ENCODE peak calls at places on chromosomes 1 and 21, in four cellular contexts. Z is GM20000, Q is lower lobe of right lung, K is lung. H is an unnamed sample.

GRCh38 chr1:22105611-22106207 is 37.2 kb downstream of the WNT4 start:
- DNase-seq in Z (peak; percentile 51), Q (no peak), K (no peak), H (no peak)

GRCh38 chr1:150696590-150696989 is 364 bp downstream of the GOLPH3L start:
- DNase-seq in Z (no peak), Q (no peak), K (no peak), H (no peak)

GRCh38 chr1:223653015-223653414 is 12.5 kb downstream of the CAPN8 start:
- DNase-seq in Z (no peak), Q (no peak), K (no peak), H (no peak)

GRCh38 chr1:220271706-220272046 is 577 bp downstream of the RAB3GAP2 start:
- DNase-seq in Z (peak; percentile 17), Q (no peak), K (no peak), H (no peak)

GRCh38 chr21:40841524-40842196 is 5.3 kb downstream of the DSCAM start:
- DNase-seq in Z (no peak), Q (peak; percentile 65), K (peak; percentile 46), H (no peak)

GRCh38 chr1:198267921-198268320 is 111.1 kb downstream of the NEK7 start:
- DNase-seq in Z (no peak), Q (no peak), K (no peak), H (no peak)

GRCh38 chr1:15656464-15656863 is 27.7 kb upstream of the PLEKHM2 start:
- DNase-seq in Z (no peak), Q (no peak), K (no peak), H (no peak)

GRCh38 chr21:14306143-14306907 is 76.6 kb downstream of the HSPA13 start:
- DNase-seq in Z (no peak), Q (no peak), K (no peak), H (no peak)

GRCh38 chr1:203120325-203121138 is 7.0 kb upstream of the ADORA1 start:
- DNase-seq in Z (no peak), Q (no peak), K (no peak), H (no peak)

GRCh38 chr1:206851611-206852010 is 13.8 kb upstream of the IL20 start:
- DNase-seq in Z (no peak), Q (no peak), K (no peak), H (no peak)

GRCh38 chr1:99456536-99456935 is 189.4 kb upstream of the PALMD start:
- DNase-seq in Z (no peak), Q (no peak), K (no peak), H (no peak)

GRCh38 chr1:153936011-153936802 is 10.3 kb downstream of the DENND4B start:
- DNase-seq in Z (no peak), Q (no peak), K (no peak), H (no peak)

GRCh38 chr1:85581138-85581801 is 709 bp downstream of the CCN1 start:
- DNase-seq in Z (peak; percentile 75), Q (peak; percentile 81), K (peak; percentile 71), H (no peak)

GRCh38 chr1:31831397-31832378 is 15.9 kb upstream of the SPOCD1 start:
- DNase-seq in Z (no peak), Q (no peak), K (no peak), H (no peak)

GRCh38 chr21:17818158-17819113 is 720 bp downstream of the C21orf91 start:
- DNase-seq in Z (peak; percentile 36), Q (peak; percentile 61), K (peak; percentile 38), H (no peak)

GRCh38 chr1:230112131-230112701 is 45.2 kb downstream of the GALNT2 start:
- DNase-seq in Z (no peak), Q (no peak), K (peak; percentile 49), H (no peak)

GRCh38 chr1:6211731-6212130 is 5.8 kb downstream of the RNF207 start:
- DNase-seq in Z (no peak), Q (no peak), K (no peak), H (no peak)
- TF ChIP-seq CTCF in Z (no peak), Q (no peak), K (no peak), H (no peak)

GRCh38 chr1:95071539-95071938 is 1.2 kb downstream of the ALG14 start:
- DNase-seq in Z (no peak), Q (no peak), K (no peak), H (no peak)
- TF ChIP-seq CTCF in Z (no peak), Q (no peak), K (no peak), H (no peak)

GRCh38 chr1:191888996-191889622 is 269.2 kb upstream of the RGS18 start:
- DNase-seq in Z (no peak), Q (no peak), K (no peak), H (no peak)
- TF ChIP-seq CTCF in Z (no peak), Q (no peak), K (no peak), H (no peak)

DNA sequence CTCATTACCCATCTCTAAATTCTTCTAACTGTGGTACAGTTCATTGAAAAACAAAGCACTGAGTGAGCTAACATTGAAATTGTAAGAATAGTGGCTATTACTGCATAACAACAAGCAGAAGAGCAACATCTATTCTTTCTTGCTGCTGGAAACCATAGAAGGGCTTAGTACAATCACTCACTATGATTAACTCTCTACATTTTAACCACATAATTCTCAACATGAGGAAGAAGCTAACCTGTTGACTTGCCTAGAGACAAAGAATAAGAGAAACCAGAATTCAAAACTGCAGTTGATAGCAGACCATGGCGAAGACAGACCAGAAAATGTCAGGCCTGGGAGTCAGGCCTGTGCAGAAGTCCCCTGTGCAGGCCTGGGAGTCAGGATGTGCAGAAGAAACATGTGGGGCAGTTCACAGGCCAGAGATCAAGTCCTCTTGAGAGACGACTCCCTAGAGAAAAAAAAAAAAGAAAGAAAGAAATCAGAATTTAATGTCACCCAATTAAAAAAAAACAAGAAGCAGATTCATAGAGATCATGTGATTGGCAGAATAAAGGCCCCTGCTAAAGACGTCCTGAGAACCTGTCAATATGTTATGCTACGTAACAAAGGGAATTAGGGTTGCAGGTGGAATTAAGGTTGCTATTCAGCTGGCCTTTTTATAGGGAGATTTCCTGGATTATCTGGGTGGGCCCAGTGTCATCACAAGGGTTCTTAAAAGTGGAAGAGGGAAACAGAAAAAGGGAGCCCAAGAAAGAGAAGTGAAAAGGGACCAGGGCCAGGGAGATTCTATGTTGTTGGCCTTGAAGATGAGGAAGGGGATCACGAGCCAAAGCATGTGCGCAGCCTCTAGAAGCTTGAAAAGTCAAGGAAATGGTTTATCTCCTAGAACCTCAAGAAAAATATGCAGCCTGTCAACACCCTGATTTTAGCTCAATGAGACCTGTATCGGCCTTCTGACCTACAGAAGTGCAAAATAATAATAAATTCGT is 94.9 kb downstream of the MRPL39 start:
- DNase-seq in Z (no peak), Q (no peak), K (no peak), H (no peak)
- TF ChIP-seq CTCF in Z (no peak), Q (no peak), K (no peak), H (no peak)

DNA sequence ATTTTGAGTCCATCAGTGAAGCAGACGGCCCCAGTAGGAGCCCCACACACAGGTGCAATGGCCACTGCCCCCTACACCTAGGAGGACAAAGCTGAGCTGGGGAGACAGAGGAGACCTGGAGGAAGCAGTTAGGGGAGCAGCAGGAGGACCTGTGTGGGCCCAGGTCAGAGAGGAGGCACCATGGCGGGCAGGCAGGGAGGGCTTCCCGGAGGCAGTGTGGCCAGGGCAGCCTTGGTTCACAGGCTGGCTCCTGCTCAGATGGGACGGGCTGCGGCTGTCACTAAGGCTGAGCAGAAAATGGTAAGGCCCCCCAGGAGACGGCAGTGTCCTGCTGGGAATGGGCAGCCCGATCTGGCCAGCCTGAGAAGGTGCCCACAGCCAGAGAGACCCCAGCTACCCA is 15.4 kb downstream of the MEGF6 start:
- DNase-seq in Z (no peak), Q (no peak), K (no peak), H (no peak)
- TF ChIP-seq CTCF in Z (no peak), Q (no peak), K (no peak), H (no peak)

H was measured in omental fat pad.